ENCODE peak calls at places on chromosomes 7 and 10, in four cellular contexts. V, I, M and F are unnamed samples.

GRCh38 chr7:54679414-54679813 is 79.6 kb downstream of the SEC61G start:
- DNase-seq in V (no peak), I (no peak), M (no peak), F (no peak)

GRCh38 chr10:66747451-66747850 is 178.4 kb upstream of the LRRTM3 start:
- DNase-seq in V (no peak), I (peak; percentile 83), M (peak; percentile 93), F (no peak)

GRCh38 chr7:27161214-27161720 is 4.1 kb downstream of the HOXA9 start:
- DNase-seq in V (no peak), I (no peak), M (peak; percentile 48), F (no peak)

GRCh38 chr10:131638481-131639278 is 262.1 kb upstream of the PPP2R2D start:
- DNase-seq in V (no peak), I (no peak), M (no peak), F (no peak)

GRCh38 chr10:6151087-6151977 is 51.4 kb upstream of the PFKFB3 start:
- DNase-seq in V (no peak), I (peak; percentile 34), M (no peak), F (peak; percentile 53)

GRCh38 chr7:101854084-101854865 is 36.8 kb downstream of the CUX1 start:
- DNase-seq in V (no peak), I (no peak), M (no peak), F (no peak)

GRCh38 chr7:99953649-99954048 is 22.2 kb downstream of the AZGP1 start:
- DNase-seq in V (no peak), I (no peak), M (no peak), F (no peak)

GRCh38 chr7:147541261-147541660 is 1049.3 kb upstream of the C7orf33 start:
- DNase-seq in V (no peak), I (no peak), M (no peak), F (no peak)

GRCh38 chr7:151078233-151079040 is 2.2 kb downstream of the FASTK start:
- DNase-seq in V (no peak), I (no peak), M (peak; percentile 44), F (no peak)

GRCh38 chr7:30585675-30586074 is 9.0 kb upstream of the GARS1 start:
- DNase-seq in V (no peak), I (no peak), M (no peak), F (no peak)

GRCh38 chr7:604884-605531 is 85.4 kb upstream of the PDGFA start:
- DNase-seq in V (no peak), I (no peak), M (no peak), F (no peak)

GRCh38 chr10:126511917-126512487 is 123.7 kb upstream of the ADAM12 start:
- DNase-seq in V (no peak), I (no peak), M (no peak), F (no peak)

GRCh38 chr10:117413928-117414618 is 38.8 kb upstream of the PDZD8 start:
- DNase-seq in V (no peak), I (no peak), M (peak; percentile 47), F (no peak)

GRCh38 chr10:93198401-93199175 is 124.9 kb downstream of the CYP26A1 start:
- DNase-seq in V (no peak), I (no peak), M (peak; percentile 31), F (no peak)

GRCh38 chr10:51235865-51236264 is 161.6 kb downstream of the PRKG1 start:
- DNase-seq in V (no peak), I (no peak), M (no peak), F (no peak)

GRCh38 chr10:68897336-68897741 is 3.8 kb upstream of the DDX50 start:
- DNase-seq in V (no peak), I (peak; percentile 75), M (peak; percentile 80), F (no peak)

GRCh38 chr10:107548301-107548700 is 383.8 kb upstream of the SORCS1 start:
- DNase-seq in V (no peak), I (no peak), M (peak; percentile 10), F (no peak)